ENCODE peak calls at places on chromosomes 2 and 18, in four cellular contexts. W is EH; T is OCI-LY7; R is stimulated activated CD4-positive, alpha-beta T cell treated with anti-CD3 and anti-CD28 coated beads, Interleukin-1b, Interleukin-23, amount 100 ng/mL, for 1 hour. D is an unnamed sample.

GRCh38 chr2:5592906-5593305 is 99.3 kb upstream of the SOX11 start:
- DNase-seq in T (no peak), R (no peak), W (no peak), D (no peak)

GRCh38 chr2:164514491-164514890 is 106.8 kb downstream of the GRB14 start:
- DNase-seq in T (no peak), R (no peak), W (no peak), D (no peak)

GRCh38 chr18:2534906-2535305 is 36.4 kb downstream of the METTL4 start:
- DNase-seq in R (no peak), W (no peak), T (peak; percentile 88), D (no peak)

GRCh38 chr18:46408334-46408987 is 248.6 kb downstream of the LOXHD1 start:
- DNase-seq in T (peak; percentile 5), W (no peak), R (no peak), D (no peak)

GRCh38 chr2:75729861-75730260 is 19.1 kb upstream of the GCFC2 start:
- DNase-seq in R (no peak), W (no peak), T (no peak), D (no peak)

GRCh38 chr18:9771261-9771976 is 63.3 kb downstream of the RAB31 start:
- DNase-seq in W (peak; percentile 75), T (peak; percentile 46), R (peak; percentile 40), D (no peak)

GRCh38 chr2:196980498-196980897 is 54.0 kb upstream of the PGAP1 start:
- DNase-seq in R (no peak), T (no peak), W (no peak), D (peak; percentile 82)

GRCh38 chr18:50982086-50982801 is 14.4 kb downstream of the ELAC1 start:
- DNase-seq in T (no peak), W (no peak), R (no peak), D (no peak)

GRCh38 chr2:162317910-162318279 is 589 bp downstream of the IFIH1 start:
- DNase-seq in R (no peak), T (peak; percentile 45), W (peak; percentile 25), D (no peak)